ENCODE peak calls at places on chromosomes 4 and X, in four cellular contexts. One of them, this sample, is unnamed.

GRCh38 chr4:8391972-8392371 is 48.6 kb downstream of the ACOX3 start:
- DNase-seq in fibroblast of lung: peak; percentile 96
- DNase-seq in mucosa of gallbladder: peak; percentile 76
- DNase-seq in neural crest cell: no peak
- DNase-seq in this sample: no peak

GRCh38 chrX:17616936-17617335 is 120.4 kb upstream of the SCML1 start:
- DNase-seq in fibroblast of lung: no peak
- DNase-seq in mucosa of gallbladder: no peak
- DNase-seq in neural crest cell: no peak
- DNase-seq in this sample: no peak

GRCh38 chr4:10140866-10141759 is 24.5 kb upstream of the WDR1 start:
- DNase-seq in fibroblast of lung: no peak
- DNase-seq in mucosa of gallbladder: no peak
- DNase-seq in neural crest cell: no peak
- DNase-seq in this sample: no peak

GRCh38 chr4:140152760-140153418 is 1.1 kb downstream of the MAML3 start:
- DNase-seq in fibroblast of lung: peak; percentile 49
- DNase-seq in mucosa of gallbladder: peak; percentile 57
- DNase-seq in neural crest cell: peak; percentile 43
- DNase-seq in this sample: no peak

GRCh38 chr4:72954811-72955210 is 114.7 kb downstream of the COX18 start:
- DNase-seq in fibroblast of lung: no peak
- DNase-seq in mucosa of gallbladder: no peak
- DNase-seq in neural crest cell: no peak
- DNase-seq in this sample: no peak

GRCh38 chr4:165137205-165137604 is 24.5 kb upstream of the TMEM192 start:
- DNase-seq in fibroblast of lung: no peak
- DNase-seq in mucosa of gallbladder: no peak
- DNase-seq in neural crest cell: no peak
- DNase-seq in this sample: no peak

GRCh38 chrX:13487731-13488505 is 81.5 kb upstream of the EGFL6 start:
- DNase-seq in fibroblast of lung: peak; percentile 90
- DNase-seq in mucosa of gallbladder: peak; percentile 56
- DNase-seq in neural crest cell: peak; percentile 31
- DNase-seq in this sample: peak; percentile 16

GRCh38 chr4:171993247-171993646 is 180.0 kb downstream of the GALNTL6 start:
- DNase-seq in fibroblast of lung: no peak
- DNase-seq in mucosa of gallbladder: no peak
- DNase-seq in neural crest cell: no peak
- DNase-seq in this sample: no peak

GRCh38 chrX:144791298-144791697 is 456.0 kb upstream of the SPANXN1 start:
- DNase-seq in fibroblast of lung: no peak
- DNase-seq in mucosa of gallbladder: no peak
- DNase-seq in neural crest cell: no peak
- DNase-seq in this sample: peak; percentile 1

GRCh38 chr4:139576219-139576618 is 20.2 kb upstream of the SETD7 start:
- DNase-seq in fibroblast of lung: peak; percentile 10
- DNase-seq in mucosa of gallbladder: no peak
- DNase-seq in neural crest cell: no peak
- DNase-seq in this sample: no peak

GRCh38 chrX:103276581-103277002 is at the start of gene TCEAL5:
- DNase-seq in fibroblast of lung: no peak
- DNase-seq in mucosa of gallbladder: no peak
- DNase-seq in neural crest cell: no peak
- DNase-seq in this sample: no peak

GRCh38 chr4:119314356-119314755 is 7.6 kb downstream of the FABP2 start:
- DNase-seq in fibroblast of lung: peak; percentile 71
- DNase-seq in mucosa of gallbladder: no peak
- DNase-seq in neural crest cell: no peak
- DNase-seq in this sample: peak; percentile 71

This sample was measured in T47D.